ENCODE peak calls at places on chromosomes 3 and 15, in six cellular contexts. N is CD8-positive, alpha-beta memory T cell; A is AG09309; V is HepG2; L is astrocyte; H is heart right ventricle. G is an unnamed sample.

GRCh38 chr15:92653836-92654524 is 1.6 kb downstream of the FAM174B start:
- DNase-seq in N (no peak), H (no peak), A (no peak), V (peak), L (no peak), G (no peak)

GRCh38 chr3:155891341-155891740 is 20.9 kb downstream of the GMPS start:
- DNase-seq in N (no peak), L (peak), A (no peak), H (no peak), V (no peak), G (no peak)

GRCh38 chr3:16329792-16330061 is 64.7 kb downstream of the OXNAD1 start:
- DNase-seq in N (no peak), H (no peak), V (no peak), A (no peak), L (no peak), G (no peak)

GRCh38 chr3:68352031-68352430 is 580.3 kb downstream of the TAFA4 start:
- DNase-seq in N (no peak), H (no peak), A (no peak), V (no peak), L (no peak), G (no peak)

GRCh38 chr3:156728267-156728985 is 54.0 kb downstream of the TIPARP start:
- DNase-seq in H (no peak), V (peak), A (no peak), L (no peak), N (no peak), G (no peak)

GRCh38 chr3:46075816-46076215 is 48.5 kb upstream of the XCR1 start:
- DNase-seq in V (no peak), H (no peak), L (no peak), A (no peak), N (no peak), G (no peak)

GRCh38 chr3:162769559-162769958 is 1273.0 kb downstream of the OTOL1 start:
- DNase-seq in L (peak), A (peak), V (no peak), H (no peak), N (no peak), G (peak)

GRCh38 chr15:58552505-58553364 is 120.9 kb downstream of the LIPC start:
- DNase-seq in V (no peak), L (peak), A (no peak), H (no peak), N (no peak), G (no peak)

GRCh38 chr3:142694225-142694624 is 29.6 kb upstream of the TRPC1 start:
- DNase-seq in V (no peak), L (no peak), A (no peak), H (no peak), N (no peak), G (no peak)

GRCh38 chr15:93837450-93837849 is 393.9 kb upstream of the MCTP2 start:
- DNase-seq in L (no peak), V (no peak), A (no peak), N (no peak), H (no peak), G (no peak)

GRCh38 chr3:116391296-116392201 is 53.7 kb downstream of the LSAMP start:
- DNase-seq in A (no peak), H (no peak), V (no peak), N (no peak), L (no peak), G (no peak)

GRCh38 chr3:102096066-102096465 is 246.8 kb downstream of the NFKBIZ start:
- DNase-seq in L (no peak), H (no peak), A (no peak), V (no peak), N (no peak), G (no peak)

GRCh38 chr3:65616563-65616962 is 422.2 kb downstream of the MAGI1 start:
- DNase-seq in N (no peak), H (no peak), L (no peak), V (no peak), A (no peak), G (no peak)

GRCh38 chr15:51735211-51735610 is 2.2 kb downstream of the LYSMD2 start:
- DNase-seq in L (no peak), A (no peak), H (no peak), N (peak), V (no peak), G (no peak)

GRCh38 chr15:51732661-51733060 is 4.8 kb downstream of the LYSMD2 start:
- DNase-seq in V (no peak), H (no peak), A (no peak), L (no peak), N (no peak), G (no peak)

GRCh38 chr15:51735611-51736010 is 1.8 kb downstream of the LYSMD2 start:
- DNase-seq in N (peak), H (no peak), L (no peak), V (no peak), A (no peak), G (no peak)

GRCh38 chr15:51736069-51736468 is 1.4 kb downstream of the LYSMD2 start:
- DNase-seq in V (no peak), H (no peak), A (no peak), N (no peak), L (no peak), G (no peak)

GRCh38 chr15:51731549-51732267 is 5.7 kb downstream of the LYSMD2 start:
- DNase-seq in N (peak), L (peak), V (no peak), H (peak), A (peak), G (no peak)
- H3K4me3 ChIP-seq in N (peak), L (no peak), V (no peak), H (peak), A (no peak), G (no peak)

GRCh38 chr3:190585771-190586630 is 72.1 kb downstream of the IL1RAP start:
- DNase-seq in A (peak), V (peak), H (no peak), L (peak), N (no peak), G (peak)
- H3K4me3 ChIP-seq in A (no peak), V (no peak), H (no peak), L (no peak), N (no peak), G (no peak)

GRCh38 chr3:111311709-111312235 is 230.2 kb upstream of the CD96 start:
- DNase-seq in N (no peak), L (peak), H (no peak), V (no peak), A (peak), G (no peak)
- H3K4me3 ChIP-seq in N (no peak), L (no peak), H (no peak), V (no peak), A (no peak), G (no peak)

GRCh38 chr15:52214553-52214952 is 23.4 kb upstream of the GNB5 start:
- DNase-seq in N (no peak), V (no peak), H (no peak), A (no peak), L (no peak), G (no peak)

GRCh38 chr15:52220896-52221660 is 29.9 kb upstream of the GNB5 start:
- DNase-seq in A (no peak), V (no peak), N (peak), L (no peak), H (no peak), G (no peak)

GRCh38 chr15:52218816-52219215 is 27.6 kb upstream of the GNB5 start:
- DNase-seq in L (no peak), H (no peak), A (no peak), N (no peak), V (no peak), G (no peak)

GRCh38 chr15:52220251-52220650 is 29.1 kb upstream of the GNB5 start:
- DNase-seq in A (no peak), N (no peak), H (no peak), V (no peak), L (no peak), G (no peak)

GRCh38 chr15:52217186-52217585 is 26.0 kb upstream of the GNB5 start:
- DNase-seq in V (no peak), L (no peak), H (no peak), N (no peak), A (no peak), G (no peak)
- H3K4me3 ChIP-seq in V (no peak), L (no peak), H (no peak), N (no peak), A (no peak), G (no peak)

GRCh38 chr3:78666458-78666800 is 1101.4 kb downstream of the ROBO1 start:
- DNase-seq in N (no peak), A (no peak), L (peak), V (no peak), H (no peak), G (peak)
- H3K4me3 ChIP-seq in N (no peak), A (no peak), L (no peak), V (no peak), H (no peak), G (no peak)

DNA sequence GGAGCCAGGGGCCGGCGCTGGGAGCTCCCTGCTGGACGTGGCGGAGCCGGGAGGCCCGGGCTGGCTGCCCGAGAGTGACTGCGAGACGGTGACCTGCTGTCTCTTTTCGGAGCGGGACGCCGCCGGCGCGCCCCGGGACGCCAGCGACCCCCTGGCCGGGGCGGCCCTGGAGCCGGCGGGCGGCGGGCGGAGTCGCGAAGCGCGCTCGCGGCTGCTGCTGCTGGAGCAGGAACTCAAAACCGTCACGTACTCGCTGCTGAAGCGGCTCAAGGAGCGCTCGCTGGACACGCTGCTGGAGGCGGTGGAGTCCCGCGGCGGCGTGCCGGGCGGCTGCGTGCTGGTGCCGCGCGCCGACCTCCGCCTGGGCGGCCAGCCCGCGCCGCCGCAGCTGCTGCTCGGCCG is 1.5 kb downstream of the SMAD6 start:
- DNase-seq in V (no peak), H (no peak), N (no peak), L (peak), A (no peak), G (no peak)
- H3K4me3 ChIP-seq in V (peak), H (peak), N (no peak), L (peak), A (peak), G (peak)

GRCh38 chr3:71376911-71377310 is 206.6 kb downstream of the FOXP1 start:
- DNase-seq in L (no peak), N (no peak), H (no peak), V (no peak), A (no peak), G (no peak)
- H3K4me3 ChIP-seq in L (no peak), N (no peak), H (no peak), V (no peak), A (no peak), G (no peak)

DNA sequence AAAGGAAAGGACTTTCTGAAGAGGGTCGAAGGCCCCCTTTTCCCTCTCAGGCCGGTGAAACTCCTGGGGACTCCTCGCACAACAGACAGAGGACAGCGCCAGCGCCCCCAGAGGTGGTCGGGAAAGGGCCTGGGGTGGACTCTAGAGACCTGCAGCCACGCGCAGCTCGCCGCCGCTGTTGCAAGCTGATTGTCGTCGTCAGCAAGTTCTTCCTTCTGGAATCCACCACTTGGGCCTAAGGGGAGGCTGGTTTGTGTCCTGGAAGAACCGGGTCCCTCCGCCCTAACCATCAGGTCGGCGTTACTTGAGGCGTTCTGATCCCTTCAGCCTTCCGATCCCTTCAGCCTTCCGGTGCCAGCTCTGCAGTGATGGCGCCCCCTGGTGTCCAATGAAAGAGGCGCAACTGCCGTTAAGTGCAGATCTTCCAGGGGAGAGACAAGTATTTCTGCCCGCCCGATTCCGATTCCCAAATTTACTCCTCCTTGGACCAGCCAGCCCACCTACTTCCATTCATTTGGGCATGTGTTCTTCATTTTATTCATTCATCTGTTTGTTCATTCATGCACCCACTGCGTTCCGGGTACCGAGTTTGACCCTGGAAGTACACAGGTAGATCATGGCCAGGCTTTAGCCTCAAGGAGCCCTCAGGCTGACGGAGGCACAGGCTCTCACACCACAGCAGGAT is 77.2 kb upstream of the SLC6A11 start:
- DNase-seq in H (peak), N (peak), V (peak), L (peak), A (peak), G (peak)
- H3K4me3 ChIP-seq in H (peak), N (no peak), V (peak), L (peak), A (peak), G (no peak)

GRCh38 chr3:2024713-2025112 is 74.0 kb upstream of the CNTN4 start:
- DNase-seq in L (no peak), V (no peak), H (no peak), A (no peak), N (no peak), G (no peak)
- H3K4me3 ChIP-seq in L (no peak), V (no peak), H (no peak), A (no peak), N (no peak), G (no peak)